ENCODE peak calls at places on chromosomes 2 and 18, in five cellular contexts. B is stomach, G is right lobe of liver, E is body of pancreas, V is H1. I is an unnamed sample.
A peak's percentile ranks its signal among the peaks of the same experiment; 100 is the strongest.

GRCh38 chr2:134245340-134245984 is 8.4 kb upstream of the MGAT5 start:
- DNase-seq in B (peak; percentile 86), G (peak; percentile 77), E (peak; percentile 78), V (no peak), I (peak; percentile 11)

GRCh38 chr2:134178109-134178877 is 75.6 kb upstream of the MGAT5 start:
- DNase-seq in B (no peak), G (no peak), E (no peak), V (no peak), I (no peak)

GRCh38 chr2:33452545-33452944 is 23.9 kb upstream of the RASGRP3 start:
- DNase-seq in B (no peak), G (no peak), E (no peak), V (no peak), I (no peak)

GRCh38 chr2:223870840-223871618 is 33.6 kb upstream of the AP1S3 start:
- DNase-seq in B (no peak), G (no peak), E (no peak), V (no peak), I (no peak)

GRCh38 chr2:11574176-11575046 is 40.6 kb downstream of the GREB1 start:
- DNase-seq in B (no peak), G (no peak), E (no peak), V (no peak), I (no peak)

GRCh38 chr18:64639536-64639935 is 490.6 kb upstream of the LINC00305 start:
- DNase-seq in B (no peak), G (no peak), E (no peak), V (no peak), I (no peak)

GRCh38 chr18:48781041-48781989 is 169.4 kb downstream of the SMAD7 start:
- DNase-seq in B (peak; percentile 79), G (peak; percentile 99), E (peak; percentile 58), V (no peak), I (no peak)

GRCh38 chr2:125364181-125364806 is 1291.7 kb upstream of the GYPC start:
- DNase-seq in B (no peak), G (no peak), E (no peak), V (no peak), I (no peak)

GRCh38 chr2:80856227-80856626 is 551.7 kb upstream of the LRRTM1 start:
- DNase-seq in B (no peak), G (no peak), E (no peak), V (no peak), I (no peak)

GRCh38 chr2:119756837-119757236 is 2.9 kb upstream of the PTPN4 start:
- DNase-seq in B (peak; percentile 82), G (peak; percentile 91), E (peak; percentile 63), V (no peak), I (no peak)

GRCh38 chr2:158967114-158967730 is 1.2 kb upstream of the TANC1 start:
- DNase-seq in B (no peak), G (no peak), E (peak; percentile 14), V (no peak), I (no peak)

GRCh38 chr2:127097841-127098651 is 8.9 kb downstream of the BIN1 start:
- DNase-seq in B (no peak), G (no peak), E (no peak), V (no peak), I (no peak)

GRCh38 chr2:229634574-229635185 is 79.7 kb downstream of the DNER start:
- DNase-seq in B (no peak), G (no peak), E (no peak), V (no peak), I (no peak)

GRCh38 chr2:12076810-12077209 is 330.4 kb downstream of the LPIN1 start:
- DNase-seq in B (no peak), G (no peak), E (no peak), V (no peak), I (no peak)

GRCh38 chr18:71168576-71169145 is 879.8 kb downstream of the SOCS6 start:
- DNase-seq in B (no peak), G (no peak), E (no peak), V (no peak), I (no peak)

GRCh38 chr2:205879362-205879761 is 197.1 kb downstream of the NRP2 start:
- DNase-seq in B (no peak), G (no peak), E (no peak), V (no peak), I (no peak)

GRCh38 chr2:235692076-235692475 is 198.2 kb downstream of the AGAP1 start:
- DNase-seq in B (no peak), G (no peak), E (no peak), V (no peak), I (no peak)
- H3K4me3 ChIP-seq in B (no peak overlapping the region), G (no peak overlapping the region), E (no peak overlapping the region), V (no peak overlapping the region), I (no peak overlapping the region)

GRCh38 chr2:215405722-215406581 is 29.9 kb downstream of the FN1 start:
- DNase-seq in B (no peak), G (no peak), E (no peak), V (no peak), I (no peak)

GRCh38 chr2:215401896-215402379 is 33.9 kb downstream of the FN1 start:
- DNase-seq in B (no peak), G (no peak), E (no peak), V (no peak), I (no peak)

GRCh38 chr2:215407061-215407460 is 28.8 kb downstream of the FN1 start:
- DNase-seq in B (no peak), G (no peak), E (no peak), V (no peak), I (no peak)

GRCh38 chr2:215404357-215404719 is 31.5 kb downstream of the FN1 start:
- DNase-seq in B (no peak), G (no peak), E (no peak), V (no peak), I (no peak)

GRCh38 chr2:215403441-215404356 is 32.2 kb downstream of the FN1 start:
- DNase-seq in B (no peak), G (no peak), E (no peak), V (no peak), I (no peak)
- TF ChIP-seq POLR2A in B (no peak), G (no peak), E (no peak), V (no peak), I (no peak)

GRCh38 chr2:209768557-209768956 is 3.1 kb upstream of the UNC80 start:
- DNase-seq in B (no peak), G (no peak), E (no peak), V (no peak), I (no peak)

GRCh38 chr2:209772316-209772715 is 684 bp downstream of the UNC80 start:
- DNase-seq in B (no peak), G (no peak), E (no peak), V (no peak), I (no peak)

GRCh38 chr2:209771474-209772292 is at the start of gene UNC80:
- DNase-seq in B (peak; percentile 62), G (peak; percentile 52), E (peak; percentile 77), V (no peak), I (no peak)

GRCh38 chr2:209773377-209773776 is 1.7 kb downstream of the UNC80 start:
- DNase-seq in B (no peak), G (no peak), E (no peak), V (no peak), I (no peak)
- H3K4me3 ChIP-seq in B (no peak overlapping the region), G (no peak overlapping the region), E (no peak overlapping the region), V (no peak overlapping the region), I (no peak overlapping the region)

GRCh38 chr2:226114436-226114835 is 685.2 kb downstream of the IRS1 start:
- DNase-seq in B (no peak), G (no peak), E (no peak), V (no peak), I (no peak)
- TF ChIP-seq POLR2A in B (no peak), G (no peak), E (no peak), V (no peak), I (no peak)

GRCh38 chr2:189453998-189454397 is 12.7 kb downstream of the WDR75 start:
- DNase-seq in B (no peak), G (no peak), E (no peak), V (no peak), I (no peak)
- H3K4me3 ChIP-seq in B (no peak overlapping the region), G (no peak overlapping the region), E (no peak overlapping the region), V (no peak overlapping the region), I (no peak overlapping the region)

GRCh38 chr2:28751956-28752607 is 452 bp downstream of the PPP1CB start:
- DNase-seq in B (peak; percentile 37), G (no peak), E (no peak), V (no peak), I (peak; percentile 86)
- TF ChIP-seq POLR2A in B (no peak), G (no peak), E (no peak), V (peak; percentile 84), I (no peak)

DNA sequence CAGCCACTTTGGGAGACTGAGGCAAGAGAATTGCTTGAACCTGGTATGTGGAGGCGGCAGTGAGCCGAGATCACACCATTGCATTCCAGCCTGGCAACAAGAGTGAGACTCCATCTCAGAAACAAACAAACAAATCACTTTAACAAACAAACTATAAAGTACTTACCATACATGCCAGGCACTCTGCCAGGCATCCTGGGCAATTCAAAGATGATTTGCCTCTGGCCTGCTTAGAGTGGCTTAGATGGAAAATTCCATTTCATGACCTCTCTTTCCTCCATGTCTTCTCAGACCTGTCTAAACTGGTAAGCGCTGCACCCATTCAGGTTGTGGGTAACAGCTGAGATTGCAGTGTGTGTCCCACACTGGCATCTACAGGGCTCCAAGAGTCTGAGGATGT is 273.2 kb downstream of the BCL2 start:
- DNase-seq in B (no peak), G (no peak), E (no peak), V (no peak), I (no peak)
- H3K4me3 ChIP-seq in B (no peak overlapping the region), G (no peak overlapping the region), E (no peak overlapping the region), V (no peak overlapping the region), I (no peak overlapping the region)

GRCh38 chr2:166539340-166540162 is 45.5 kb upstream of the SCN7A start:
- DNase-seq in B (no peak), G (no peak), E (peak; percentile 27), V (no peak), I (no peak)
- TF ChIP-seq POLR2A in B (no peak), G (no peak), E (no peak), V (no peak), I (no peak)